ENCODE peak calls at places on chromosomes 12 and 14, in four cellular contexts. E is A549, Z is SK-N-SH, S is HepG2. O is an unnamed sample.

GRCh38 chr14:106277503-106277902 is 751.1 kb downstream of the TMEM121 start:
- DNase-seq in E (no peak), Z (peak), S (peak), O (no peak)

GRCh38 chr12:132673288-132674179 is 13.6 kb downstream of the POLE start:
- DNase-seq in E (no peak), Z (no peak), S (no peak), O (no peak)

GRCh38 chr14:70804556-70805162 is 4.7 kb downstream of the MAP3K9 start:
- DNase-seq in E (no peak), Z (no peak), S (no peak), O (no peak)

GRCh38 chr12:11621797-11622423 is 27.6 kb upstream of the ETV6 start:
- DNase-seq in E (no peak), Z (no peak), S (peak), O (no peak)

GRCh38 chr14:22152161-22152870 is 436.7 kb downstream of the DAD1 start:
- DNase-seq in E (no peak), Z (no peak), S (no peak), O (no peak)

GRCh38 chr12:103272949-103273348 is 222.8 kb downstream of the C12orf42 start:
- DNase-seq in E (no peak), Z (no peak), S (no peak), O (no peak)

GRCh38 chr14:31926123-31926522 is 151.0 kb upstream of the ARHGAP5 start:
- DNase-seq in E (peak), Z (peak), S (peak), O (no peak)

GRCh38 chr12:8866429-8866828 is 44.0 kb downstream of the A2ML1 start:
- DNase-seq in E (no peak), Z (no peak), S (no peak), O (no peak)

GRCh38 chr12:124750149-124750656 is 113.5 kb downstream of the SCARB1 start:
- DNase-seq in E (no peak), Z (no peak), S (no peak), O (no peak)

GRCh38 chr14:73623504-73623903 is 11.2 kb downstream of the ACOT6 start:
- DNase-seq in E (no peak), Z (no peak), S (no peak), O (no peak)

GRCh38 chr14:35400707-35401421 is 3.7 kb downstream of the NFKBIA start:
- DNase-seq in E (no peak), Z (no peak), S (peak), O (no peak)

GRCh38 chr14:75229923-75230792 is 48.5 kb upstream of the FOS start:
- DNase-seq in E (peak), Z (no peak), S (no peak), O (peak)

GRCh38 chr12:121451931-121452330 is 52.0 kb downstream of the RNF34 start:
- DNase-seq in E (no peak), Z (no peak), S (no peak), O (no peak)

GRCh38 chr14:34554540-34555250 is 15.2 kb upstream of the EAPP start:
- DNase-seq in E (peak), Z (peak), S (no peak), O (no peak)

GRCh38 chr12:108332791-108333382 is 6.2 kb downstream of the CMKLR1 start:
- DNase-seq in E (no peak), Z (no peak), S (no peak), O (no peak)

GRCh38 chr12:108483213-108483920 is 31.7 kb upstream of the FICD start:
- DNase-seq in E (no peak), Z (no peak), S (no peak), O (no peak)

GRCh38 chr12:116878567-116879508 is 2.4 kb downstream of the HRK start:
- DNase-seq in E (no peak), Z (peak), S (no peak), O (no peak)

GRCh38 chr12:19129486-19130223 is at the start of gene PLEKHA5:
- DNase-seq in E (peak), Z (peak), S (peak), O (no peak)

GRCh38 chr12:127273621-127274020 is 993.3 kb upstream of the TMEM132C start:
- DNase-seq in E (no peak), Z (no peak), S (no peak), O (no peak)

GRCh38 chr12:64006211-64006610 is 161.7 kb downstream of the SRGAP1 start:
- DNase-seq in E (no peak), Z (no peak), S (no peak), O (no peak)

GRCh38 chr14:102316048-102316745 is 3.3 kb upstream of the ZNF839 start:
- DNase-seq in E (no peak), Z (no peak), S (peak), O (no peak)

GRCh38 chr12:26271024-26271423 is 75.7 kb downstream of the SSPN start:
- DNase-seq in E (no peak), Z (no peak), S (no peak), O (no peak)

GRCh38 chr14:24291446-24292117 is 8.0 kb downstream of the DHRS1 start:
- DNase-seq in E (no peak), Z (no peak), S (no peak), O (no peak)

GRCh38 chr14:79781882-79782281 is 429.4 kb downstream of the DIO2 start:
- DNase-seq in E (no peak), Z (no peak), S (no peak), O (no peak)

GRCh38 chr12:54370218-54370730 is 6.0 kb upstream of the GPR84 start:
- DNase-seq in E (peak), Z (peak), S (no peak), O (no peak)

GRCh38 chr12:38648813-38649212 is 256.6 kb downstream of the CPNE8 start:
- DNase-seq in E (no peak), Z (peak), S (no peak), O (no peak)

GRCh38 chr14:50222061-50222613 is 9.2 kb downstream of the SOS2 start:
- DNase-seq in E (no peak), Z (no peak), S (no peak), O (no peak)

GRCh38 chr12:120085920-120086319 is 30.6 kb downstream of the RAB35 start:
- DNase-seq in E (no peak), Z (no peak), S (no peak), O (no peak)

GRCh38 chr14:61439779-61440418 is 118.5 kb downstream of the PRKCH start:
- DNase-seq in E (no peak), Z (no peak), S (no peak), O (no peak)

GRCh38 chr12:15644700-15645099 is 144.5 kb downstream of the EPS8 start:
- DNase-seq in E (no peak), Z (no peak), S (no peak), O (no peak)

GRCh38 chr14:95896628-95897027 is 20.0 kb downstream of the TUNAR start:
- DNase-seq in E (no peak), Z (no peak), S (no peak), O (no peak)

GRCh38 chr14:93049867-93050331 is 65.8 kb downstream of the ITPK1 start:
- DNase-seq in E (no peak), Z (no peak), S (no peak), O (no peak)

GRCh38 chr12:49026678-49027480 is 8.3 kb upstream of the PRKAG1 start:
- DNase-seq in E (no peak), Z (peak), S (no peak), O (no peak)

GRCh38 chr12:46370792-46371717 is 1.5 kb downstream of the SLC38A2 start:
- DNase-seq in E (peak), Z (peak), S (peak), O (no peak)

DNA sequence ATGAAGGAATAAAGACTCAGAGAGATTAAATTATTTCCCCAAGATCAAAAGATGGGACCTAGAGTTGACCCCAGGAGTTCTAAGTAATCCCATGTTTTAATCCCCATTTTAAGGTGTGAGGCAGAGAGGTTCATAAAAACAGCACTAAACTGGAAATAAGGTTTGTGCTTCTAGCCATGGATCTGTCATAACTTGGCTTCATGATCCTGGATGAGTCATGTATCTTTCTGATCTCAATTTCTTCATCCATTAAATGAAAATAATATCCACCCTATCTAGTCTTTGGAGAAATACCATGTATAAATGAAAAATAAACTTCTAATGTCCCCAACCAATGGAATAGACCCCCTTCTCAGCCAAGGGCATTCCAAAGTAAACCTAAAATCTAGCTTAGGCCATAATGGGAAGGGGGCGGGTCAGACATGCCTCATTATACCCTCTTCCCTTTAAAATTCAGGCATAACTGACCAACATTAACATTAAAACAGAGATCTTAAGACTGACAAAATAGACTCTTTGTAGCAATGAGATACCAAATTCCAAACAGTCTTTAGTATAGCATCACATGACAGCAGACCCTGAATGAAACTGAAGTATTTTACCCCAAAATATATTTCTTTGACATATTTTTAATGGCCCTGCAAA is 47.8 kb downstream of the SLC41A2 start:
- DNase-seq in E (no peak), Z (no peak), S (no peak), O (no peak)
- TF ChIP-seq PBX3 in E (no peak), Z (peak), S (no peak), O (no peak)

GRCh38 chr12:3135522-3136461 is 58.6 kb downstream of the TSPAN9 start:
- DNase-seq in E (peak), Z (peak), S (peak), O (peak)
- TF ChIP-seq PBX3 in E (no peak), Z (no peak), S (no peak), O (no peak)

DNA sequence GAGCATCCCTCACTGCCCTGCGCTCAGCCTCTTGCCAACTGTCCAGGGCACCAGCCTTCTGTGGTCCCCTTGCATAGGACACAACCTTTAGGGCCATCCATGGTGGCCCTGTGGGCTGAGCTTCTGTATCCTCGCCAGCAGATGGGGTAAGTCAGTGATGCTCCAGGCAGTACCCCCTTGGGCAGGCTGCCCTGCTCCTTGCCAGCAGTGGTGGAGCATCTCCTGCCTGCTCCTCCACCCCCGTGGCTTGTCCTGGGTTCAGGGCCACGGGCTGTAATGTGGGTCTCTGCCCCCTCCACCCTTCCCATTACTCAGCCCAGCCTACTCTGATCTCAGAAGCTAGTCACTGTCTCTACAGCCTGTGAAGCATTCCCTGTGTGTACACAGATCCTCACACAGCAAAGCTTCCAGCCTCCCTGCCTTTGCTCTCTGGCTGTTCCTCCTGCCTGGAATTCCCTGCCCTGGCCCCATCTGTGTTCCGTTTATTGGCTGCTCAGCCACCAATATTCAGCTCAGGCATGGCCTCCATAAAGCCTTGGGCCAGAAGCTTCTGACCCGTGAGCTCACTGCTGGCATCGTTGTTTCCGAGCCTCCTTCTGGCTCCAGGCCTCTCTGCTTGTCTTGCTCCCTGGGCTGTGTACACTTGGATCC is 177.2 kb upstream of the PRMT8 start:
- DNase-seq in E (peak), Z (peak), S (peak), O (no peak)
- TF ChIP-seq PBX3 in E (no peak), Z (no peak), S (no peak), O (no peak)

GRCh38 chr14:105272623-105273022 is 24.3 kb downstream of the BTBD6 start:
- DNase-seq in E (no peak), Z (no peak), S (no peak), O (no peak)

GRCh38 chr14:105273062-105273461 is 24.7 kb downstream of the BTBD6 start:
- DNase-seq in E (no peak), Z (no peak), S (no peak), O (no peak)

GRCh38 chr14:105268736-105269354 is 20.5 kb downstream of the BTBD6 start:
- DNase-seq in E (no peak), Z (no peak), S (no peak), O (no peak)

GRCh38 chr14:105269405-105269804 is 21.1 kb downstream of the BTBD6 start:
- DNase-seq in E (no peak), Z (no peak), S (no peak), O (no peak)

DNA sequence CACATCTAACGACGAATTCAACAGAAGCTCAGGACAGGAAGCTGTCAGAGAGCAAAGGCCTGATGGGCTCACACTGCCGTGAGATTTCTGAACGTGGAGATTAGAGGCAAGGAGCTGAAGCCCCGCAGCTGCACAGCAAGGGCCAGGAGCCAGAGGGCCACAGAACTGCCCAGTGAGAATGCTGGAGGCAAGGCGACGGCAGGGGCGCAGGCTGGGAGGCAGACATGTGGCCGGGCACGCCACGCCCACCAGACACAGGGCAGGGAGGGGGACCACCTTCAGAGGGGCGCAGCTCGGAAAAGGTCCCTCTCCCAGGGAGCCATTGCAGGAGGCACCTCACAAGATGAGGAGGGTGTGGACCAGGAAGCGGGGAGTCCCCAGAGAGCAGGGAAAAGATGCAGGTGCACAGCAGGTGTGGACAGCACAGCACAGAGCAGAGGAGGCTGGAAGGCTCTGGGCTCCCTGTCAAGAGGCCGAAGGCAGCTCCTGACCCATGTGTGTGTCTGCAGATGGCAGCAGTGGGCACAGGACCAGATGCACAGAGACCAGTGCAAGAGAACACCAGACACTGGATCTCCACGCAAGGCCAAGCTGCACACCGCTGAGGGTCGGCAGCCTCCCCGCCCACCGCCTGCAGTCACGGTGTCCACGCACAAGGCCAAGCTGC is 23.0 kb downstream of the BTBD6 start:
- DNase-seq in E (no peak), Z (peak), S (no peak), O (no peak)
- TF ChIP-seq PBX3 in E (no peak), Z (no peak), S (no peak), O (no peak)

DNA sequence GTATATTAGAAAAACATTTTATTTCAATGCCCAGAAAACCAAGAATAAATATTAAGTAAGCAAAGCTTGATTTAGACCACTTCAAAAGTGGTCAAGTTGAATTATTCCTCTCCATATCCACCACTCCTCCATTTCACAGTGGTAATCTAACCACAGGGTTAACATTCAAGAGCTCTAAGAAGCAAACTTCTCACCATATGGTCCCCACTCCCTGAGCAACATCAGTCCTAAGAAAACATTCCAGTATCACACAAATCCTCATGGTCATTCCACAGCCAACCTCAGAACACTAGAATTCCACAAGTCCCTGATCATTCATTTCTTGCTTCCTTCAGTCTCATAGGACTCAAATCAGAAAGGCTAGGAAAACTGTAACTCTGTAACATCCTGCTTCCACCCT is 47.9 kb downstream of the ST8SIA1 start:
- DNase-seq in E (no peak), Z (no peak), S (no peak), O (no peak)
- TF ChIP-seq PBX3 in E (no peak), Z (no peak), S (no peak), O (no peak)

GRCh38 chr14:81727243-81727642 is 193.6 kb upstream of the SEL1L start:
- DNase-seq in E (no peak), Z (no peak), S (no peak), O (no peak)
- TF ChIP-seq PBX3 in E (no peak), Z (no peak), S (no peak), O (no peak)

GRCh38 chr12:131192951-131193350 is 239.2 kb downstream of the ADGRD1 start:
- DNase-seq in E (no peak), Z (no peak), S (no peak), O (no peak)

GRCh38 chr12:131197490-131197889 is 243.8 kb downstream of the ADGRD1 start:
- DNase-seq in E (no peak), Z (no peak), S (no peak), O (no peak)

GRCh38 chr12:131194166-131194565 is 240.5 kb downstream of the ADGRD1 start:
- DNase-seq in E (peak), Z (peak), S (no peak), O (no peak)

GRCh38 chr12:131196220-131196619 is 242.5 kb downstream of the ADGRD1 start:
- DNase-seq in E (no peak), Z (no peak), S (no peak), O (no peak)

DNA sequence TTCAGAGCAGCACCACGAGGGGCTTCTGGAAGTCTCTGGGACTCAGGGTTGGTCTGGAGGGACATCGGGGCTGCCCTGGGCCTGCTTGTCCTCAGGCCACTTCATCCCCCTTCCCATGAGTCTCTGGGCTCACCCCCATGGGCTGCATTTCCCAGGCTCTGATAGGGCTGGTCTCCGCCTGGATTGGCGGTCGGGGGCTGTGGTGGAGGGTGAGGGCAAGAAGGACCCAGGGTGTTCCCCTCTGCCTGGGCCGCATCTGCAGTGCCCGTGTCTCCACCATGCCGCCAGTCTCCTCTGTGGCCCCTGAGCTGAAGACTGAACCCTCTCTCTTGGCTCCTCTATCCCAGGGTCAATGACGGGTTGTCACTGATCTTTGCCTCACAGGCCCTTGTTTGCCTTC is 242.1 kb downstream of the ADGRD1 start:
- DNase-seq in E (no peak), Z (no peak), S (no peak), O (no peak)
- TF ChIP-seq PBX3 in E (no peak), Z (no peak), S (no peak), O (no peak)

GRCh38 chr12:45268672-45269406 is 52.9 kb downstream of the ANO6 start:
- DNase-seq in E (peak), Z (peak), S (peak), O (no peak)
- TF ChIP-seq PBX3 in E (no peak), Z (peak), S (no peak), O (no peak)

GRCh38 chr12:31828057-31828456 is 99.2 kb upstream of the AMN1 start:
- DNase-seq in E (no peak), Z (no peak), S (no peak), O (no peak)

GRCh38 chr12:31835276-31835882 is 106.6 kb upstream of the AMN1 start:
- DNase-seq in E (peak), Z (no peak), S (peak), O (no peak)

GRCh38 chr12:31834158-31834557 is 105.3 kb upstream of the AMN1 start:
- DNase-seq in E (no peak), Z (no peak), S (no peak), O (no peak)

GRCh38 chr12:31833541-31833840 is 104.7 kb upstream of the AMN1 start:
- DNase-seq in E (no peak), Z (no peak), S (no peak), O (no peak)

GRCh38 chr12:31832740-31833540 is 104.1 kb upstream of the AMN1 start:
- DNase-seq in E (no peak), Z (no peak), S (no peak), O (peak)
- TF ChIP-seq PBX3 in E (no peak), Z (no peak), S (no peak), O (no peak)